ENCODE peak calls at places on chromosome 7, in seven cellular contexts. A is esophagus squamous epithelium, L is uterus, D is Peyer's patch, F is endothelial cell of umbilical vein, P is testis, S is sigmoid colon. X is an unnamed sample.

GRCh38 chr7:67588631-67589030 is 592.0 kb downstream of the TYW1 start:
- DNase-seq in D (no peak), A (no peak), P (no peak), L (no peak), S (no peak), F (no peak), X (no peak)

GRCh38 chr7:102068846-102069245 is 217.8 kb upstream of the SH2B2 start:
- DNase-seq in D (no peak), L (no peak), A (no peak), S (no peak), F (no peak), P (no peak), X (no peak)

GRCh38 chr7:128103498-128104108 is 72.4 kb upstream of the LRRC4 start:
- DNase-seq in P (peak), L (peak), D (peak), S (no peak), F (peak), A (no peak), X (peak)

GRCh38 chr7:108094933-108095710 is 35.0 kb downstream of the LAMB4 start:
- DNase-seq in S (peak), F (peak), L (peak), D (no peak), P (no peak), A (no peak), X (peak)

GRCh38 chr7:132117181-132117580 is 459.1 kb downstream of the PLXNA4 start:
- DNase-seq in A (no peak), D (no peak), F (no peak), P (no peak), L (no peak), S (no peak), X (no peak)

GRCh38 chr7:97757824-97758223 is 25.9 kb downstream of the TAC1 start:
- DNase-seq in D (no peak), S (no peak), A (no peak), P (no peak), L (no peak), F (no peak), X (no peak)

GRCh38 chr7:83468251-83468739 is 180.6 kb downstream of the SEMA3E start:
- DNase-seq in D (no peak), P (peak), L (peak), F (peak), A (no peak), S (peak), X (peak)

GRCh38 chr7:2701832-2702593 is 14.0 kb downstream of the AMZ1 start:
- DNase-seq in S (peak), L (peak), D (no peak), A (no peak), F (no peak), P (peak), X (peak)

GRCh38 chr7:23115991-23116390 is 10.4 kb downstream of the KLHL7 start:
- DNase-seq in F (peak), S (no peak), L (no peak), A (no peak), P (peak), D (no peak), X (no peak)

GRCh38 chr7:6279937-6280336 is 7.5 kb upstream of the CYTH3 start:
- DNase-seq in F (no peak), S (peak), A (no peak), D (no peak), P (no peak), L (no peak), X (no peak)

GRCh38 chr7:155201325-155202087 is 96.2 kb upstream of the INSIG1 start:
- DNase-seq in L (no peak), A (no peak), P (no peak), F (no peak), S (no peak), D (no peak), X (no peak)

GRCh38 chr7:116182023-116182422 is 28.3 kb upstream of the TES start:
- DNase-seq in A (no peak), S (no peak), L (no peak), F (no peak), P (peak), D (no peak), X (no peak)

GRCh38 chr7:47571355-47572100 is 10.4 kb downstream of the TNS3 start:
- DNase-seq in A (no peak), F (no peak), L (peak), D (peak), P (peak), S (peak), X (peak)

GRCh38 chr7:135575296-135575695 is 17.6 kb downstream of the NUP205 start:
- DNase-seq in S (no peak), F (no peak), A (no peak), P (no peak), L (no peak), D (no peak), X (no peak)

GRCh38 chr7:135620980-135621850 is 41.1 kb upstream of the STMP1 start:
- DNase-seq in F (peak), D (no peak), A (no peak), S (no peak), P (peak), L (no peak), X (peak)

GRCh38 chr7:116601426-116601825 is 70.6 kb upstream of the MET start:
- DNase-seq in F (no peak), P (no peak), D (no peak), S (no peak), A (no peak), L (no peak), X (no peak)

GRCh38 chr7:143882611-143883078 is 19.3 kb downstream of the TCAF1 start:
- DNase-seq in D (peak), S (peak), A (no peak), F (peak), P (peak), L (peak), X (peak)

GRCh38 chr7:47581821-47582747 is at the start of gene TNS3:
- DNase-seq in S (no peak), F (no peak), A (no peak), D (peak), L (peak), P (peak), X (no peak)

GRCh38 chr7:127938588-127938987 is 92.6 kb downstream of the LRRC4 start:
- DNase-seq in P (no peak), D (no peak), A (no peak), F (no peak), L (no peak), S (no peak), X (peak)

GRCh38 chr7:138396251-138397070 is 63.6 kb upstream of the TRIM24 start:
- DNase-seq in A (no peak), D (no peak), P (no peak), F (no peak), S (no peak), L (no peak), X (no peak)

GRCh38 chr7:94434031-94434430 is 39.3 kb downstream of the COL1A2 start:
- DNase-seq in A (no peak), S (no peak), D (no peak), F (no peak), P (no peak), L (no peak), X (no peak)

GRCh38 chr7:90709501-90710465 is 113.7 kb downstream of the CDK14 start:
- DNase-seq in D (no peak), A (no peak), P (no peak), F (peak), S (no peak), L (peak), X (peak)

GRCh38 chr7:29337628-29338116 is 143.1 kb downstream of the CHN2 start:
- DNase-seq in S (no peak), A (no peak), L (no peak), F (no peak), D (no peak), P (no peak), X (no peak)

GRCh38 chr7:44372560-44373417 is 47.4 kb upstream of the CAMK2B start:
- DNase-seq in S (no peak), L (no peak), A (no peak), D (no peak), P (no peak), F (no peak), X (no peak)

GRCh38 chr7:36082910-36083309 is 70.1 kb upstream of the EEPD1 start:
- DNase-seq in L (no peak), D (no peak), P (no peak), F (no peak), S (no peak), A (no peak), X (no peak)
- TF ChIP-seq CTCF in L (no peak), D (no peak), P (no peak), F (no peak), S (no peak), A (no peak), X (no peak)

DNA sequence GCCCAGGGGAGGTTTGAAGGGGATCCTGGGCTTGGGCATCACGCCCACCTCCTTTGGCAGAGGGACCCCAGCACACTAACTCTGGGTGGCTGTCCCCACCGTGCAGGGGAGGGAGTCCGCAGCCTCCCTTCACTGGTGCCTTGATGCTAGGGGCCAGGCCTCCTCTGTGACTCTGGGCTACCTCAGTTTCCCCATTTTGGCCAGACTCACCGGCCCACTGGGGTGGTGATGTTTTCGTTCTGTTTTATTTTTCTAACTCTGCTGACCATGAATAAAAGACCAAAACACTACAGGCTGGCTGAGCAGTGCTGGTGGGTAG is 507 bp upstream of the TRIP6 start:
- DNase-seq in F (no peak), L (peak), A (no peak), S (no peak), P (no peak), D (no peak), X (no peak)
- TF ChIP-seq POLR2A in F (no peak), L (no peak), A (no peak), S (no peak), P (no peak), D (no peak), X (no peak)

GRCh38 chr7:231030-231857 is 38.9 kb downstream of the FAM20C start:
- DNase-seq in P (no peak), S (peak), D (no peak), F (no peak), A (no peak), L (no peak), X (no peak)
- TF ChIP-seq CTCF in P (no peak), S (peak), D (no peak), F (peak), A (no peak), L (peak), X (no peak)

GRCh38 chr7:36155811-36156361 is 2.8 kb downstream of the EEPD1 start:
- DNase-seq in D (no peak), L (no peak), A (no peak), P (peak), S (peak), F (no peak), X (peak)

GRCh38 chr7:36154255-36155212 is 1.5 kb downstream of the EEPD1 start:
- DNase-seq in L (no peak), F (no peak), S (peak), P (no peak), A (no peak), D (no peak), X (peak)

GRCh38 chr7:36151921-36152755 is 916 bp upstream of the EEPD1 start:
- DNase-seq in P (no peak), L (no peak), D (no peak), F (peak), S (no peak), A (no peak), X (no peak)

GRCh38 chr7:36153571-36154097 is 580 bp downstream of the EEPD1 start:
- DNase-seq in L (no peak), A (no peak), F (no peak), D (no peak), P (peak), S (peak), X (peak)

DNA sequence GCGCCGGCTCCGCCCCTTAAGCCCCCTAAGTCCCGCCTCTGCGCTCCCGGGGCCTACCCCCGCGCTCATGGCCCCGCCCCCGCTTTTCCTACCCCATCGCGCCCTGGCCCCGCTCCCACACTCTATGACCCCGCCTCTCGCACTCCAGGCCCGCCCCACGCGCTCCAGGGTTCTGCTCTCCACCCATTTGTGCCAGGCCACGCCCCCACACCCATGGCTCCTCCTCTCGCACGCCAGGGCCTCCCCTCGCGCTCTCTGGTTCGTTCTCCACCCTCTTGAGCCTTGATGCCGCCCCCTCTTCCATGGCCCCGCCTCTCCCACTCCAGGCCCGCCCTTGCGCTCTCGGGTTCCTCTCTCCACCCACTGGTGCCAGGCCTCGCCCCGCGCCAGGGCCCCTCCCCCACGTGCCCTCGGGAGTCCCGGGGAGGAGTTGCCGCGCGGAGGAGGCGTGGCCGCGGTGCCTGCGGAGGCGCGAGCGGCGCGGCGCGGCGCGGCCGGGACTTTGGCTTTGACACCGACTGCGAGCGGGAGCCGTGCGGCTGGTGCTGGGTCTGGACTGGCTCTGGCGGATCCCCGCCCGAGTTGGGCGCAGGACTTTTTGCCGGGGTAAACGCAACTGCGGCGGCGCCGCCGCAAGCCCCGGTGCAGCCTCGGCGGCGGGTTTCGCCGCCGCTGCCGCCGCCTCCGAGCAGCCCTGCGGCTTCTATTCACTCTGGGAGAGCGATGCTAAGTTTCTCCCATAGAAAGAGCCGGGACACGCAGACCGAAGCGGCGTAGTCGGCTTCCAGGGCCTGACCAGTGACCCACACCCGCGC is at the start of gene EEPD1:
- DNase-seq in L (peak), F (peak), S (peak), D (peak), A (peak), P (peak), X (peak)
- TF ChIP-seq POLR2A in L (peak), F (no peak), S (peak), D (peak), A (no peak), P (peak), X (peak)

DNA sequence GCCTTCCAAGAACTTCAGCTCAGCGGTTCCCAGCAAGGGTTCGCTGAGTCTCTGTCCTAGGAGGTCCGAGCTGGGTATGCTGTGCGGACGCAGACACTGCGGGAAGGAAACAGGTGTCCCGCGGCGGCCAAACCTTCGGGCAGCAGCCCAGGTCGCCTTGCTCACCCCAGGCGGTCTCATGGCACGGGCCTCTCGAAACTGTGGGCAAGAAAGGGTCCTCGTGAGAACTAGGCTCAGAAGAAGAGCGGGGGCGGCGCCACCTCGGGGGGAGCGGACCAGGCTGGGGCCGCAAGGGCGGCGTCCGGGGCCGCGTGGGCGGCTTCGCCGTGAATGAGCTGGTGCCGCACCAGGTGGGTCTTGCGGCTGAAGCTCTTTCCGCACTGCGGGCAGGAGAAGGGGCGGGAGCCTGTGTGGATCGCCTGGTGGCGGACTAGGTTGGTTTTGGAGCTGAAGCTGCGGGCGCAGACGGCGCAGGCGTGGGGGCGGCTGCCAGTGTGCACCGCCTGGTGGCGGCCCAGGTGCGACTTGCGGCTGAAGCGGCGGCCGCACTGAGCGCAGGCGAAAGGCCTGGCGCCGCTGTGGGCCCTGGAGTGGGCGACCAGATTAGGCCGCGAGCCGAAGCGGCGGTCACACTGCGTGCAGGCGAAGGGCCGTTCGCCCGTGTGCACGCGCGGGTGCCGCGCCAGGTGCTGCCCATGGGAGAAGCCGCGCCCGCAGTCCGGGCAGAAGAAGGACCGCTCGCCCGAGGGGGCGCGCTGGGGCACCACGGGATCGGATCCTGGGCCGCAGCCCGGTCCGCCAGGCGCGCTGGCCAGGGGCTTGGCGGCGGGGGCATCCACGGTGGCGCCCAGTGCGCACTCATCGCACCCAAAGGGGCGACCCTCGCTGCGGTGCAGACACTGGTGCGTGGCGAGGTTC is 8.6 kb downstream of the ZNF467 start:
- DNase-seq in F (no peak), P (no peak), D (no peak), S (no peak), L (no peak), A (no peak), X (no peak)
- TF ChIP-seq CTCF in F (no peak), P (no peak), D (no peak), S (no peak), L (no peak), A (no peak), X (no peak)